ENCODE peak calls at places on chromosomes 3 and 15, in six cellular contexts. One of them, this sample, is unnamed. For H3K36me3, the result is how much of the 10 kb centered on the place peaks cover.

GRCh38 chr3:73787620-73788019 is 162.9 kb upstream of the PDZRN3 start:
- DNase-seq in GM06990: no peak
- DNase-seq in neural progenitor cell: no peak
- DNase-seq in heart right ventricle: no peak
- DNase-seq in breast epithelium: no peak
- DNase-seq in IMR-90: peak
- DNase-seq in this sample: peak

GRCh38 chr15:89809093-89809786 is 5.4 kb downstream of the ANPEP start:
- DNase-seq in GM06990: no peak
- DNase-seq in neural progenitor cell: peak
- DNase-seq in heart right ventricle: no peak
- DNase-seq in breast epithelium: no peak
- DNase-seq in IMR-90: peak
- DNase-seq in this sample: no peak

GRCh38 chr3:181707980-181708379 is 3.7 kb upstream of the SOX2 start:
- DNase-seq in GM06990: no peak
- DNase-seq in neural progenitor cell: peak
- DNase-seq in heart right ventricle: no peak
- DNase-seq in breast epithelium: no peak
- DNase-seq in IMR-90: no peak
- DNase-seq in this sample: no peak

GRCh38 chr3:77039606-77040553 is at the start of gene ROBO2:
- DNase-seq in GM06990: no peak
- DNase-seq in neural progenitor cell: peak
- DNase-seq in heart right ventricle: no peak
- DNase-seq in breast epithelium: no peak
- DNase-seq in IMR-90: peak
- DNase-seq in this sample: peak

GRCh38 chr3:195616681-195617080 is 32.9 kb upstream of the APOD start:
- DNase-seq in GM06990: no peak
- DNase-seq in neural progenitor cell: no peak
- DNase-seq in heart right ventricle: no peak
- DNase-seq in breast epithelium: no peak
- DNase-seq in IMR-90: no peak
- DNase-seq in this sample: no peak

GRCh38 chr3:159263750-159264561 is 462.1 kb downstream of the MFSD1 start:
- DNase-seq in GM06990: peak
- DNase-seq in neural progenitor cell: peak
- DNase-seq in heart right ventricle: peak
- DNase-seq in breast epithelium: no peak
- DNase-seq in IMR-90: peak
- DNase-seq in this sample: peak

GRCh38 chr15:60444289-60444912 is 34.5 kb downstream of the ICE2 start:
- DNase-seq in GM06990: no peak
- DNase-seq in neural progenitor cell: no peak
- DNase-seq in heart right ventricle: no peak
- DNase-seq in breast epithelium: no peak
- DNase-seq in IMR-90: peak
- DNase-seq in this sample: peak

GRCh38 chr3:46361408-46362283 is 7.7 kb downstream of the CCR2 start:
- DNase-seq in GM06990: no peak
- DNase-seq in neural progenitor cell: no peak
- DNase-seq in heart right ventricle: no peak
- DNase-seq in breast epithelium: no peak
- DNase-seq in IMR-90: no peak
- DNase-seq in this sample: peak

GRCh38 chr3:64244011-64244942 is 19.0 kb upstream of the PRICKLE2 start:
- DNase-seq in GM06990: peak
- DNase-seq in neural progenitor cell: no peak
- DNase-seq in heart right ventricle: no peak
- DNase-seq in breast epithelium: no peak
- DNase-seq in IMR-90: no peak
- DNase-seq in this sample: peak

GRCh38 chr3:123869165-123869564 is 15.0 kb downstream of the MYLK start:
- DNase-seq in GM06990: no peak
- DNase-seq in neural progenitor cell: no peak
- DNase-seq in heart right ventricle: no peak
- DNase-seq in breast epithelium: no peak
- DNase-seq in IMR-90: no peak
- DNase-seq in this sample: peak

GRCh38 chr3:171044828-171045793 is 18.6 kb upstream of the SLC2A2 start:
- DNase-seq in GM06990: no peak
- DNase-seq in neural progenitor cell: no peak
- DNase-seq in heart right ventricle: no peak
- DNase-seq in breast epithelium: no peak
- DNase-seq in IMR-90: peak
- DNase-seq in this sample: peak

GRCh38 chr3:48018841-48019240 is 2.6 kb upstream of the MAP4 start:
- DNase-seq in GM06990: no peak
- DNase-seq in neural progenitor cell: no peak
- DNase-seq in heart right ventricle: no peak
- DNase-seq in breast epithelium: no peak
- DNase-seq in IMR-90: peak
- DNase-seq in this sample: peak

GRCh38 chr3:171614318-171614967 is 154.2 kb upstream of the TNIK start:
- DNase-seq in GM06990: peak
- DNase-seq in neural progenitor cell: peak
- DNase-seq in heart right ventricle: peak
- DNase-seq in breast epithelium: no peak
- DNase-seq in IMR-90: peak
- DNase-seq in this sample: peak

GRCh38 chr3:194577985-194578905 is 55.0 kb downstream of the TMEM44 start:
- DNase-seq in GM06990: no peak
- DNase-seq in neural progenitor cell: no peak
- DNase-seq in heart right ventricle: no peak
- DNase-seq in breast epithelium: no peak
- DNase-seq in IMR-90: peak
- DNase-seq in this sample: peak

GRCh38 chr3:46019707-46020106 is 7.6 kb downstream of the XCR1 start:
- DNase-seq in GM06990: no peak
- DNase-seq in neural progenitor cell: no peak
- DNase-seq in heart right ventricle: no peak
- DNase-seq in breast epithelium: no peak
- DNase-seq in IMR-90: no peak
- DNase-seq in this sample: peak

GRCh38 chr3:193791041-193792032 is 198.3 kb downstream of the OPA1 start:
- DNase-seq in GM06990: no peak
- DNase-seq in neural progenitor cell: no peak
- DNase-seq in heart right ventricle: no peak
- DNase-seq in breast epithelium: peak
- DNase-seq in IMR-90: no peak
- DNase-seq in this sample: peak

GRCh38 chr3:17154221-17154620 is 269.5 kb downstream of the PLCL2 start:
- DNase-seq in GM06990: no peak
- DNase-seq in neural progenitor cell: no peak
- DNase-seq in heart right ventricle: no peak
- DNase-seq in breast epithelium: no peak
- DNase-seq in IMR-90: no peak
- DNase-seq in this sample: no peak
- H3K36me3 ChIP-seq in GM06990: under half
- H3K36me3 ChIP-seq in neural progenitor cell: under half
- H3K36me3 ChIP-seq in heart right ventricle: under half
- H3K36me3 ChIP-seq in breast epithelium: under half
- H3K36me3 ChIP-seq in IMR-90: under half
- H3K36me3 ChIP-seq in this sample: under half

DNA sequence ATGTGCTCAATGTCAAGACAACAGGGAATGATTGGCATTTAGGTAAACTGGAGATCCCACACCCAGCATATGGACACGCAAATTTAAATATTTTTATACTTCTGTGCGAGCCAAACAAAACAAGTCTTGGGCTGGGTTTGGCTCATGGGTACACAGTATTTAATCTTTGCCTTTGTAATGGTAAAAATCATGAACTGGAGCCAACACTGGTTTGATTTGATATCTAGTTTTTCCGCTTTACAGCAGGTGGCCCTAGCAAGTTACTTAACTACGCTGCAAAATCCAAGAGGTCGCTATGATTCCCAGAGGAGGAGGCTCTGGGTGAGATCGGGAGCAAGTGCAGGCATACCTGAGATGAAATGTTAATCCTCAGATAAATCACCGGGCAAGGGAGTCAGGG is 207.9 kb upstream of the SATB1 start:
- DNase-seq in GM06990: no peak
- DNase-seq in neural progenitor cell: no peak
- DNase-seq in heart right ventricle: no peak
- DNase-seq in breast epithelium: no peak
- DNase-seq in IMR-90: no peak
- DNase-seq in this sample: no peak
- TF ChIP-seq CTCF in GM06990: no peak
- TF ChIP-seq CTCF in neural progenitor cell: no peak
- TF ChIP-seq CTCF in heart right ventricle: no peak
- TF ChIP-seq CTCF in breast epithelium: no peak
- TF ChIP-seq CTCF in IMR-90: no peak
- TF ChIP-seq CTCF in this sample: no peak

GRCh38 chr3:98806583-98806982 is 43.4 kb downstream of the ST3GAL6 start:
- DNase-seq in GM06990: no peak
- DNase-seq in neural progenitor cell: no peak
- DNase-seq in heart right ventricle: no peak
- DNase-seq in breast epithelium: no peak
- DNase-seq in IMR-90: no peak
- DNase-seq in this sample: peak
- H3K36me3 ChIP-seq in GM06990: under half
- H3K36me3 ChIP-seq in neural progenitor cell: under half
- H3K36me3 ChIP-seq in heart right ventricle: under half
- H3K36me3 ChIP-seq in breast epithelium: under half
- H3K36me3 ChIP-seq in IMR-90: under half
- H3K36me3 ChIP-seq in this sample: under half

GRCh38 chr3:179410999-179411398 is 40.3 kb downstream of the GNB4 start:
- DNase-seq in GM06990: no peak
- DNase-seq in neural progenitor cell: no peak
- DNase-seq in heart right ventricle: no peak
- DNase-seq in breast epithelium: no peak
- DNase-seq in IMR-90: no peak
- DNase-seq in this sample: no peak

GRCh38 chr3:179414804-179415203 is 36.5 kb downstream of the GNB4 start:
- DNase-seq in GM06990: no peak
- DNase-seq in neural progenitor cell: no peak
- DNase-seq in heart right ventricle: no peak
- DNase-seq in breast epithelium: no peak
- DNase-seq in IMR-90: no peak
- DNase-seq in this sample: no peak

GRCh38 chr3:179415377-179415776 is 35.9 kb downstream of the GNB4 start:
- DNase-seq in GM06990: no peak
- DNase-seq in neural progenitor cell: no peak
- DNase-seq in heart right ventricle: no peak
- DNase-seq in breast epithelium: no peak
- DNase-seq in IMR-90: no peak
- DNase-seq in this sample: no peak

DNA sequence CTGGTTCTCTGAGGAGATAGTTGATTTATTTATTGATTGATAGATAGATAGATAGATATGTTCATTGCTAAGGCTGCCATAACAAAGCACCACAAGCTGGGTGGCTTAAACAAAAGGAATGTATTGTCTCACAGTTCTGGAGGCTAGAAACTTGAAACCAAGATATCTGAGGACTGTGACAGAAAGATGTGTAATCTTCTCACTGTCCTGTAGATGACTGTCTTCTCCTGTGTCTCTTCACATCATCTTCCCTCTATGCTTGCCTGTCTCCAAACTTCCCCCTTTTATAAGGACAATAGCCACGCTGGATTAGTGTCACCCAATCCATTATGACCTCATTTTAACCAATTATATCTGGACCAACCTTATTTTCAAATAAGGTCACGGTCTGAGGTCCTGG is 41.0 kb downstream of the GNB4 start:
- DNase-seq in GM06990: no peak
- DNase-seq in neural progenitor cell: peak
- DNase-seq in heart right ventricle: no peak
- DNase-seq in breast epithelium: no peak
- DNase-seq in IMR-90: peak
- DNase-seq in this sample: no peak
- TF ChIP-seq CTCF in GM06990: peak
- TF ChIP-seq CTCF in neural progenitor cell: no peak
- TF ChIP-seq CTCF in heart right ventricle: no peak
- TF ChIP-seq CTCF in breast epithelium: no peak
- TF ChIP-seq CTCF in IMR-90: peak
- TF ChIP-seq CTCF in this sample: no peak

GRCh38 chr15:82832601-82833209 is 23.3 kb downstream of the WHAMM start:
- DNase-seq in GM06990: peak
- DNase-seq in neural progenitor cell: no peak
- DNase-seq in heart right ventricle: no peak
- DNase-seq in breast epithelium: no peak
- DNase-seq in IMR-90: peak
- DNase-seq in this sample: peak
- H3K36me3 ChIP-seq in GM06990: under half
- H3K36me3 ChIP-seq in neural progenitor cell: under half
- H3K36me3 ChIP-seq in heart right ventricle: under half
- H3K36me3 ChIP-seq in breast epithelium: under half
- H3K36me3 ChIP-seq in IMR-90: half or more
- H3K36me3 ChIP-seq in this sample: under half

DNA sequence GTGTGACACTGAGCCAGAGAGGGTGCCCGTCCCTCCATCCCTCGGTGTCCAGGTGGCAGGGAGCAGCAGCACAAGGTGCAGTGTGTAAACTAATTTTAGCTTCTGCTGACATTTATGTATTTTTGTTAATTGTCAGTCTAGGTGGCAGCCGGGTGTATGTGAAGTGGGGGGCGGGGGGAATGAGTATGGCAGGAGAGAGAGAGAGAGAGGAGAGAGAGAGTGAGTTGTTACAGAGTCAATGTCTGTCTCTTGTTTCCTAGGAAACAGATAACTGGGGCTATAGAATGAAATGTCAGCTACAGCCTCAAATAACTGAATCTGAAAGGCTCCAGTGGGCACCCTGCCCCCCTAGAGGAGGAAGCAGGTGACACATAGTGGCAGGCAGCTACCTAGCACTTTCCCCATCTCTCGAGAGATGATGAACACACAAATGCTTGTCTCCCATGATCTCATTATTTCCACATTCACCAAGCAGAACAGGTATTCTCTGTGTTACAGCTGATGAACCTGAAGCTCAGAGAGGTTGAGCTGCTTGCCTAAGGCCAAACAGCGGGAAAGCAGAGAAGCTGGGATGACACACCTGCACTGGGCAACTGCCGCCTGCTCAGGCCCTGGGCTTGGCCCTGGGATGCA is 24.7 kb downstream of the RASGRF1 start:
- DNase-seq in GM06990: no peak
- DNase-seq in neural progenitor cell: no peak
- DNase-seq in heart right ventricle: no peak
- DNase-seq in breast epithelium: no peak
- DNase-seq in IMR-90: no peak
- DNase-seq in this sample: no peak
- TF ChIP-seq CTCF in GM06990: no peak
- TF ChIP-seq CTCF in neural progenitor cell: no peak
- TF ChIP-seq CTCF in heart right ventricle: no peak
- TF ChIP-seq CTCF in breast epithelium: no peak
- TF ChIP-seq CTCF in IMR-90: no peak
- TF ChIP-seq CTCF in this sample: no peak

This sample was measured in bronchial epithelial cell.